ENCODE peak calls at places on chromosomes 5 and 9, in five cellular contexts. B is MM.1S, A is PC-3, Z is SK-N-SH, P is OCI-LY7. E is an unnamed sample. For H3K9me2, the result is how much of the 10 kb centered on the place peaks cover.

GRCh38 chr9:127049581-127049980 is 72.9 kb downstream of the ANGPTL2 start:
- DNase-seq in B (no peak), A (no peak), Z (no peak), P (no peak), E (no peak)

GRCh38 chr5:16791036-16791705 is 144.9 kb downstream of the MYO10 start:
- DNase-seq in B (peak), A (peak), Z (peak), P (peak), E (peak)

GRCh38 chr5:56257010-56257409 is 23.9 kb upstream of the ANKRD55 start:
- DNase-seq in B (no peak), A (no peak), Z (no peak), P (no peak), E (no peak)

GRCh38 chr5:148388692-148389091 is 4.9 kb downstream of the FBXO38 start:
- DNase-seq in B (no peak), A (no peak), Z (no peak), P (no peak), E (no peak)

GRCh38 chr9:38338359-38339014 is 54.0 kb upstream of the ALDH1B1 start:
- DNase-seq in B (no peak), A (no peak), Z (peak), P (no peak), E (no peak)

GRCh38 chr5:179793470-179794139 is at the start of gene LTC4S:
- DNase-seq in B (no peak), A (no peak), Z (no peak), P (peak), E (peak)

GRCh38 chr9:87206064-87206661 is 258.9 kb upstream of the GAS1 start:
- DNase-seq in B (no peak), A (peak), Z (no peak), P (no peak), E (peak)

GRCh38 chr5:175285263-175285662 is 158.7 kb downstream of the DRD1 start:
- DNase-seq in B (no peak), A (peak), Z (no peak), P (no peak), E (peak)

GRCh38 chr5:174533771-174534221 is 190.6 kb upstream of the MSX2 start:
- DNase-seq in B (no peak), A (peak), Z (no peak), P (no peak), E (peak)

GRCh38 chr5:73295447-73295846 is 122.5 kb downstream of the TMEM174 start:
- DNase-seq in B (no peak), A (no peak), Z (no peak), P (peak), E (no peak)
- TF ChIP-seq EZH2phosphoT487 in B (no peak), A (no peak), Z (no peak), P (no peak), E (no peak)

GRCh38 chr9:82893549-82893948 is 169.4 kb downstream of the RASEF start:
- DNase-seq in B (no peak), A (no peak), Z (no peak), P (no peak), E (no peak)
- H3K9me2 ChIP-seq in B (under half), A (under half), Z (under half), P (under half), E (under half)

GRCh38 chr9:3490957-3491356 is 34.8 kb downstream of the RFX3 start:
- DNase-seq in B (no peak), A (no peak), Z (no peak), P (no peak), E (no peak)
- TF ChIP-seq EZH2phosphoT487 in B (no peak), A (no peak), Z (no peak), P (no peak), E (no peak)

GRCh38 chr9:124038239-124038638 is 26.7 kb downstream of the LHX2 start:
- DNase-seq in B (no peak), A (peak), Z (no peak), P (no peak), E (peak)
- H3K9me2 ChIP-seq in B (under half), A (under half), Z (under half), P (under half), E (under half)

DNA sequence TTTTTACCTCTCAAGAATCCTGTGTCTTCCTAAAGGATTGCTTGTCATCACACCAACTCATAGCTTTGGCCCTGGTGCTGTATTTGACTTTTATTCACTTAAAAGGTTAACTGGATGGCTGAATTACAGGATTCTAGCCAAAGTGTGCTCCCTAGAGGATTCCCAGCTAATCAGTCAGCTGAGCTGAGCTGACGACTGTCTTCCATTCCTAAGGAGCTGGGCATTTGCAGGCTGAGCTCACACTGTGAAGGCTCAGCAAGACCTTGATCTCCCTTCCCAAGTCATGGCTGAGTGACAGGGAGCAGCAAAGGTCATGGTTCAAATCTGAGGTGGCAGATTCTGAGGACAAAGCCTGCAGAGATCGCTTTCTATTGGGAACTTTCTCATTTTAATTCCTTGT is 59.0 kb upstream of the PALM2AKAP2 start:
- DNase-seq in B (no peak), A (no peak), Z (no peak), P (no peak), E (peak)
- TF ChIP-seq EZH2phosphoT487 in B (no peak), A (no peak), Z (no peak), P (no peak), E (no peak)

E was measured in GM23248.